ENCODE peak calls at places on chromosome 6, in eight cellular contexts. J is pulmonary artery endothelial cell; X is naive thymus-derived CD4-positive, alpha-beta T cell; Z is uterus; G is GM12878; K is mucosa of gallbladder; Q is SW480; S is psoas muscle. F is an unnamed sample.
A peak's percentile ranks its signal among the peaks of the same experiment; 100 is the strongest.

GRCh38 chr6:137260205-137260604 is 41.0 kb upstream of the IFNGR1 start:
- DNase-seq in S (no peak), J (no peak), G (no peak), K (no peak), X (no peak), Z (no peak), Q (no peak), F (no peak)

GRCh38 chr6:35706468-35706867 is 17.8 kb upstream of the FKBP5 start:
- DNase-seq in G (no peak), Q (no peak), Z (no peak), S (no peak), X (no peak), J (no peak), K (no peak), F (no peak)

GRCh38 chr6:5782783-5783567 is 223.8 kb downstream of the NRN1 start:
- DNase-seq in G (no peak), K (peak; percentile 49), J (no peak), Q (peak; percentile 44), S (peak; percentile 62), X (no peak), Z (no peak), F (no peak)

GRCh38 chr6:7803219-7803618 is 77.3 kb downstream of the BMP6 start:
- DNase-seq in J (no peak), Z (no peak), Q (no peak), G (no peak), S (no peak), X (no peak), K (no peak), F (no peak)

GRCh38 chr6:57040011-57040410 is 6.5 kb upstream of the KIAA1586 start:
- DNase-seq in Z (no peak), G (no peak), Q (no peak), X (no peak), S (no peak), K (no peak), J (no peak), F (no peak)

GRCh38 chr6:105810105-105810921 is 275.8 kb upstream of the PRDM1 start:
- DNase-seq in G (no peak), Z (no peak), X (no peak), S (peak; percentile 27), K (no peak), J (peak; percentile 4), Q (peak; percentile 11), F (no peak)

GRCh38 chr6:34610819-34611477 is 54.8 kb upstream of the SPDEF start:
- DNase-seq in Z (no peak), K (no peak), S (no peak), G (no peak), J (peak; percentile 10), X (no peak), Q (peak; percentile 27), F (no peak)

GRCh38 chr6:98769546-98769945 is 64.8 kb upstream of the POU3F2 start:
- DNase-seq in G (no peak), K (no peak), Q (peak; percentile 38), X (peak; percentile 3), J (no peak), Z (no peak), S (no peak), F (no peak)

GRCh38 chr6:116290799-116291198 is 11.1 kb upstream of the TSPYL1 start:
- DNase-seq in S (no peak), K (no peak), Q (no peak), J (no peak), G (no peak), Z (no peak), X (no peak), F (no peak)

GRCh38 chr6:109867970-109868358 is 110.1 kb upstream of the GPR6 start:
- DNase-seq in G (no peak), Z (peak; percentile 41), J (no peak), Q (no peak), K (no peak), S (no peak), X (no peak), F (no peak)

GRCh38 chr6:25793970-25794369 is 37.9 kb downstream of the SLC17A1 start:
- DNase-seq in Z (no peak), X (no peak), J (no peak), G (no peak), K (no peak), S (no peak), Q (no peak), F (peak; percentile 1)

GRCh38 chr6:149859368-149859767 is 4.8 kb downstream of the LRP11 start:
- DNase-seq in S (no peak), K (no peak), X (no peak), Z (no peak), G (no peak), Q (no peak), J (no peak), F (no peak)

GRCh38 chr6:111579816-111580215 is 25.9 kb downstream of the TRAF3IP2 start:
- DNase-seq in Q (no peak), Z (no peak), K (no peak), G (no peak), J (no peak), X (no peak), S (no peak), F (no peak)

GRCh38 chr6:20569000-20569610 is 34.8 kb downstream of the CDKAL1 start:
- DNase-seq in S (no peak), Q (no peak), K (no peak), Z (no peak), G (no peak), X (no peak), J (no peak), F (no peak)

GRCh38 chr6:118890997-118891790 is 2.8 kb upstream of the ASF1A start:
- DNase-seq in Q (no peak), Z (no peak), X (no peak), J (no peak), K (no peak), S (no peak), G (no peak), F (no peak)

GRCh38 chr6:40342674-40343230 is 244.4 kb downstream of the LRFN2 start:
- DNase-seq in X (no peak), J (no peak), G (no peak), Z (no peak), Q (no peak), K (no peak), S (no peak), F (no peak)

GRCh38 chr6:157235600-157236039 is 87.7 kb downstream of the TMEM242 start:
- DNase-seq in K (peak; percentile 67), Z (peak; percentile 73), G (no peak), X (peak; percentile 57), S (peak; percentile 68), Q (no peak), J (no peak), F (no peak)

GRCh38 chr6:27892596-27893058 is 19.6 kb downstream of the OR2B2 start:
- DNase-seq in X (no peak), S (no peak), J (no peak), G (no peak), K (no peak), Z (no peak), Q (peak; percentile 30), F (no peak)

GRCh38 chr6:129592516-129593232 is 117.3 kb downstream of the ARHGAP18 start:
- DNase-seq in G (no peak), Z (no peak), K (no peak), S (no peak), X (no peak), Q (no peak), J (no peak), F (no peak)

GRCh38 chr6:79868098-79868722 is 79.1 kb downstream of the ELOVL4 start:
- DNase-seq in X (peak; percentile 56), Z (no peak), S (no peak), Q (peak; percentile 56), K (peak; percentile 60), J (peak; percentile 27), G (peak; percentile 20), F (peak; percentile 13)

GRCh38 chr6:43885399-43886066 is 115.5 kb downstream of the VEGFA start:
- DNase-seq in S (no peak), J (no peak), Q (no peak), G (no peak), X (no peak), Z (no peak), K (no peak), F (no peak)

GRCh38 chr6:108946695-108947094 is 98.5 kb downstream of the ARMC2 start:
- DNase-seq in J (no peak), K (no peak), Z (peak; percentile 50), G (no peak), Q (no peak), X (no peak), S (no peak), F (no peak)

GRCh38 chr6:149182262-149182661 is 135.2 kb upstream of the TAB2 start:
- DNase-seq in S (no peak), K (peak; percentile 45), Z (peak; percentile 66), Q (no peak), J (no peak), X (no peak), G (no peak), F (no peak)

GRCh38 chr6:111614833-111615582 is 9.3 kb upstream of the TRAF3IP2 start:
- DNase-seq in K (peak; percentile 45), Z (peak; percentile 21), J (no peak), S (no peak), X (no peak), Q (no peak), G (no peak), F (no peak)

GRCh38 chr6:119470893-119471542 is 121.5 kb upstream of the MAN1A1 start:
- DNase-seq in Q (no peak), Z (no peak), X (no peak), G (no peak), K (no peak), J (no peak), S (no peak), F (no peak)

GRCh38 chr6:150366118-150366778 is 2.6 kb upstream of the IYD start:
- DNase-seq in Z (no peak), K (no peak), G (no peak), J (no peak), Q (no peak), X (no peak), S (no peak), F (no peak)

GRCh38 chr6:170031096-170031471 is 259.8 kb downstream of the DLL1 start:
- DNase-seq in J (no peak), S (no peak), K (no peak), Q (no peak), X (no peak), Z (no peak), G (no peak), F (no peak)

GRCh38 chr6:156776470-156776840 is 723 bp upstream of the ARID1B start:
- DNase-seq in Q (peak; percentile 72), K (no peak), G (no peak), Z (no peak), J (no peak), X (peak; percentile 59), S (no peak), F (no peak)

GRCh38 chr6:71887006-71887743 is 825 bp downstream of the RIMS1 start:
- DNase-seq in Q (no peak), Z (no peak), S (no peak), J (no peak), G (no peak), K (no peak), X (no peak), F (no peak)

GRCh38 chr6:6920984-6921313 is 186.8 kb upstream of the RREB1 start:
- DNase-seq in J (no peak), G (no peak), Z (no peak), K (no peak), X (no peak), S (no peak), Q (no peak), F (no peak)

GRCh38 chr6:168906251-168906845 is 347.3 kb downstream of the THBS2 start:
- DNase-seq in X (no peak), J (no peak), G (no peak), K (no peak), S (no peak), Q (no peak), Z (no peak), F (no peak)

GRCh38 chr6:48135352-48136084 is 24.5 kb upstream of the PTCHD4 start:
- DNase-seq in J (no peak), S (no peak), X (no peak), Q (peak; percentile 9), G (no peak), Z (no peak), K (no peak), F (no peak)

F was measured in GM12864.